ENCODE peak calls at places on chromosomes 5 and 9, in four cellular contexts. One of them, this sample, is unnamed.

GRCh38 chr5:57538341-57538955 is 55.8 kb upstream of the ACTBL2 start:
- DNase-seq in Panc1: no peak
- DNase-seq in right cardiac atrium: no peak
- DNase-seq in psoas muscle: no peak
- DNase-seq in this sample: no peak

GRCh38 chr5:123874600-123875201 is 362.7 kb downstream of the CSNK1G3 start:
- DNase-seq in psoas muscle: no peak
- DNase-seq in right cardiac atrium: no peak
- DNase-seq in Panc1: no peak
- DNase-seq in this sample: no peak

GRCh38 chr5:108762660-108763059 is 15.0 kb downstream of the FER start:
- DNase-seq in right cardiac atrium: no peak
- DNase-seq in psoas muscle: no peak
- DNase-seq in Panc1: no peak
- DNase-seq in this sample: no peak

GRCh38 chr5:1294839-1295649 is at the start of gene TERT:
- DNase-seq in psoas muscle: no peak
- DNase-seq in Panc1: no peak
- DNase-seq in right cardiac atrium: no peak
- DNase-seq in this sample: peak; percentile 57

GRCh38 chr9:1208185-1208584 is 158.0 kb downstream of the DMRT2 start:
- DNase-seq in psoas muscle: peak; percentile 15
- DNase-seq in Panc1: no peak
- DNase-seq in right cardiac atrium: no peak
- DNase-seq in this sample: no peak

GRCh38 chr5:141560141-141560540 is 58.7 kb downstream of the DIAPH1 start:
- DNase-seq in right cardiac atrium: no peak
- DNase-seq in Panc1: no peak
- DNase-seq in psoas muscle: no peak
- DNase-seq in this sample: no peak

GRCh38 chr5:74538206-74538661 is 102.3 kb downstream of the ENC1 start:
- DNase-seq in Panc1: no peak
- DNase-seq in right cardiac atrium: peak; percentile 74
- DNase-seq in psoas muscle: peak; percentile 54
- DNase-seq in this sample: peak; percentile 12

GRCh38 chr5:135246923-135247795 is 151.9 kb downstream of the MACROH2A1 start:
- DNase-seq in psoas muscle: no peak
- DNase-seq in Panc1: peak; percentile 38
- DNase-seq in right cardiac atrium: no peak
- DNase-seq in this sample: peak; percentile 75

GRCh38 chr5:173452098-173452497 is 123.9 kb upstream of the STC2 start:
- DNase-seq in psoas muscle: peak; percentile 57
- DNase-seq in Panc1: peak; percentile 28
- DNase-seq in right cardiac atrium: peak; percentile 34
- DNase-seq in this sample: no peak

GRCh38 chr5:116009806-116010205 is 22.5 kb upstream of the ARL14EPL start:
- DNase-seq in psoas muscle: no peak
- DNase-seq in Panc1: no peak
- DNase-seq in right cardiac atrium: no peak
- DNase-seq in this sample: no peak

GRCh38 chr5:142145106-142145900 is 36.7 kb downstream of the NDFIP1 start:
- DNase-seq in right cardiac atrium: peak; percentile 57
- DNase-seq in Panc1: peak; percentile 43
- DNase-seq in psoas muscle: peak; percentile 36
- DNase-seq in this sample: peak; percentile 77

GRCh38 chr5:30607301-30607700 is 586.2 kb upstream of the CDH6 start:
- DNase-seq in right cardiac atrium: no peak
- DNase-seq in Panc1: no peak
- DNase-seq in psoas muscle: no peak
- DNase-seq in this sample: no peak

GRCh38 chr5:127001621-127002296 is 28.6 kb downstream of the MARCHF3 start:
- DNase-seq in right cardiac atrium: no peak
- DNase-seq in Panc1: no peak
- DNase-seq in psoas muscle: no peak
- DNase-seq in this sample: no peak

GRCh38 chr5:174610968-174611367 is 113.4 kb upstream of the MSX2 start:
- DNase-seq in right cardiac atrium: no peak
- DNase-seq in Panc1: no peak
- DNase-seq in psoas muscle: peak; percentile 52
- DNase-seq in this sample: no peak

GRCh38 chr9:106846847-106847246 is 16.1 kb upstream of the ZNF462 start:
- DNase-seq in Panc1: no peak
- DNase-seq in right cardiac atrium: no peak
- DNase-seq in psoas muscle: no peak
- DNase-seq in this sample: no peak

GRCh38 chr9:116632990-116633441 is 54.1 kb upstream of the TRIM32 start:
- DNase-seq in Panc1: no peak
- DNase-seq in psoas muscle: no peak
- DNase-seq in right cardiac atrium: no peak
- DNase-seq in this sample: no peak

GRCh38 chr5:172486451-172486850 is 32.1 kb upstream of the SH3PXD2B start:
- DNase-seq in psoas muscle: no peak
- DNase-seq in Panc1: no peak
- DNase-seq in right cardiac atrium: no peak
- DNase-seq in this sample: no peak

GRCh38 chr5:38433160-38433861 is 123.1 kb downstream of the LIFR start:
- DNase-seq in right cardiac atrium: peak; percentile 61
- DNase-seq in Panc1: no peak
- DNase-seq in psoas muscle: no peak
- DNase-seq in this sample: no peak

GRCh38 chr9:124834586-124834985 is 18.7 kb upstream of the WDR38 start:
- DNase-seq in psoas muscle: no peak
- DNase-seq in Panc1: no peak
- DNase-seq in right cardiac atrium: no peak
- DNase-seq in this sample: no peak

GRCh38 chr5:179180921-179181645 is 120.9 kb downstream of the ZNF354C start:
- DNase-seq in right cardiac atrium: no peak
- DNase-seq in psoas muscle: no peak
- DNase-seq in Panc1: no peak
- DNase-seq in this sample: no peak

GRCh38 chr5:84748313-84748712 is 363.6 kb upstream of the EDIL3 start:
- DNase-seq in psoas muscle: no peak
- DNase-seq in right cardiac atrium: no peak
- DNase-seq in Panc1: no peak
- DNase-seq in this sample: no peak

GRCh38 chr5:157398310-157398709 is 61.7 kb upstream of the NIPAL4 start:
- DNase-seq in right cardiac atrium: no peak
- DNase-seq in Panc1: no peak
- DNase-seq in psoas muscle: no peak
- DNase-seq in this sample: no peak

GRCh38 chr5:108451269-108451668 is 69.4 kb upstream of the FBXL17 start:
- DNase-seq in Panc1: no peak
- DNase-seq in right cardiac atrium: no peak
- DNase-seq in psoas muscle: no peak
- DNase-seq in this sample: no peak

GRCh38 chr5:35461530-35461929 is 156.1 kb upstream of the SPEF2 start:
- DNase-seq in Panc1: no peak
- DNase-seq in psoas muscle: no peak
- DNase-seq in right cardiac atrium: no peak
- DNase-seq in this sample: no peak

GRCh38 chr5:145825751-145826180 is 9.4 kb downstream of the PRELID2 start:
- DNase-seq in right cardiac atrium: no peak
- DNase-seq in psoas muscle: no peak
- DNase-seq in Panc1: no peak
- DNase-seq in this sample: no peak

GRCh38 chr9:112844771-112845542 is 45.7 kb downstream of the SLC46A2 start:
- DNase-seq in Panc1: peak; percentile 35
- DNase-seq in psoas muscle: peak; percentile 78
- DNase-seq in right cardiac atrium: peak; percentile 75
- DNase-seq in this sample: peak; percentile 86

GRCh38 chr9:124800306-124801259 is 23.6 kb downstream of the OLFML2A start:
- DNase-seq in right cardiac atrium: peak; percentile 44
- DNase-seq in Panc1: no peak
- DNase-seq in psoas muscle: no peak
- DNase-seq in this sample: no peak

GRCh38 chr9:134268308-134268724 is 57.9 kb upstream of the RXRA start:
- DNase-seq in psoas muscle: no peak
- DNase-seq in right cardiac atrium: no peak
- DNase-seq in Panc1: no peak
- DNase-seq in this sample: no peak
- H3K4me3 ChIP-seq in psoas muscle: no peak overlapping the region
- H3K4me3 ChIP-seq in right cardiac atrium: no peak overlapping the region
- H3K4me3 ChIP-seq in Panc1: no peak overlapping the region
- H3K4me3 ChIP-seq in this sample: no peak overlapping the region

GRCh38 chr9:91818226-91818587 is 131.8 kb downstream of the ROR2 start:
- DNase-seq in right cardiac atrium: no peak
- DNase-seq in Panc1: no peak
- DNase-seq in psoas muscle: no peak
- DNase-seq in this sample: no peak
- H3K4me1 ChIP-seq in right cardiac atrium: no peaks in the 10 kb centered on the region
- H3K4me1 ChIP-seq in Panc1: no peaks in the 10 kb centered on the region
- H3K4me1 ChIP-seq in psoas muscle: no peaks in the 10 kb centered on the region
- H3K4me1 ChIP-seq in this sample: no peaks in the 10 kb centered on the region

DNA sequence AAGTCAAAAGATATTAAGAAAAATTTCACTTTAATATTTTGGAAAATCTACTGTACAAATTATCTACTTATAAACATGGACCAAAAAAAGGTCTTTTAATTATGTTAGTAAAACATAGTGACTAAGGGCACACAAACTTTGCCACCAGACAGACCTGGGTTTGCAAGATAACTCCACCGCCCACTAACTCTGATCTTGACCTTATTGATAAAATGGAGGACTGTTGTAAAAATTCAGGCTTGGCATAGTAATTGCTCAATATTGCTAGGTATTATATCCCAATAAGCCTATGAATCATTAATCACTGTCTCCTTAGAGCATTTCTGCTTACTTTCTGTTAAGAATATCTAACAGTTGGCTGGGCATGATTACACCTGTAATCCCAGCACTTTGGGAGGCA is 3.8 kb downstream of the C9orf40 start:
- DNase-seq in Panc1: no peak
- DNase-seq in right cardiac atrium: no peak
- DNase-seq in psoas muscle: no peak
- DNase-seq in this sample: no peak
- H3K4me3 ChIP-seq in Panc1: no peak overlapping the region
- H3K4me3 ChIP-seq in right cardiac atrium: no peak overlapping the region
- H3K4me3 ChIP-seq in psoas muscle: no peak overlapping the region
- H3K4me3 ChIP-seq in this sample: no peak overlapping the region

GRCh38 chr5:96930058-96930457 is 5.8 kb upstream of the LNPEP start:
- DNase-seq in psoas muscle: no peak
- DNase-seq in Panc1: no peak
- DNase-seq in right cardiac atrium: no peak
- DNase-seq in this sample: no peak
- H3K4me1 ChIP-seq in psoas muscle: peaks cover 37% of the 10 kb centered on the region
- H3K4me1 ChIP-seq in Panc1: peaks cover 23% of the 10 kb centered on the region
- H3K4me1 ChIP-seq in right cardiac atrium: peaks cover 2% of the 10 kb centered on the region
- H3K4me1 ChIP-seq in this sample: no peaks in the 10 kb centered on the region

DNA sequence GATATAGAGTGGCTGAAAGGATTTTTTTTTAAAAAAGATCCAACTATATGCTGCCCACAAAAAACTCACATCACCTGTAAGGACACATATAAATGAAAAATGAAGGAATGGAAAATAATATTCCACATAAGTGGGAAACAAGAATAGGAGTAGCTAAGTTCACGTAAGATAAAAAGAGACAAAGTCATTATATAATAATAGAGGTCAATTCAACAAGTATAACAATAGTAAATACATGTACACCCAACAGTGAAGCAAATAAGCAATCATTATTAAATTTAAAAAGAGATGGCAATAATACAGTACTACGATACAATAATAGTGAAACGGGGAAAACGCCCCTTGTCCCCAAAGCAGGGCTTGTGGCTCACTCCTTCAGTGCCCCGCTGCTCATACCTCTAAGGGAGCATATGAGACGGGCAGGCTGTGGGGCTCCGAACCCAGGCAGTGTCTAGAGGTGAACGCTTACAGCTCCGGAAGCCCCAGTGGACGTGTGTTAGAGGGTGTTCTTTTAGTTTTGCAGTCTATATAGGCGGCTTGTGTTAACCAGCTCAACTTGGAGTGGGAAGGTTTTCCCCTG is 12.5 kb upstream of the BTNL9 start:
- DNase-seq in psoas muscle: no peak
- DNase-seq in Panc1: no peak
- DNase-seq in right cardiac atrium: no peak
- DNase-seq in this sample: no peak
- H3K4me3 ChIP-seq in psoas muscle: no peak overlapping the region
- H3K4me3 ChIP-seq in Panc1: peak overlapping the region; percentile 56
- H3K4me3 ChIP-seq in right cardiac atrium: no peak overlapping the region
- H3K4me3 ChIP-seq in this sample: no peak overlapping the region

DNA sequence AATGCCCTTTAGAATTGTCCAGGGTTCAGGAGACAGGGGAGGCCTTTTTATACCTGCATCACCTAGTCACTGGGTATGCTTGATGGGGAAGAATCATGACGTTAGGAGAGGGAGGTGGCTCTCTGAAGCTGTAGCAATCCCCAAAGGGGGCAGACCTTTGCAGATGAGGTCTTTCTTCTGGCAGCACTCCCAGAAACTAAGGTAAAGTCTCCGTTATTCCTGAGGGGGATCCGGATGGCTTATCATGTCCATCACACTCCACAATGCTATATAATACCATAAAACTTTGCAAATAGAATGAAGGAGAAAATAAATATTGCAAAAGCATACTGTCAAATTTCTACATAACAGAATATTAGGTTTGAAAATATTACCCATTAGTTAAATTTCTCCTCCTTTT is 21.5 kb upstream of the CAST start:
- DNase-seq in right cardiac atrium: no peak
- DNase-seq in Panc1: no peak
- DNase-seq in psoas muscle: no peak
- DNase-seq in this sample: no peak
- H3K4me1 ChIP-seq in right cardiac atrium: no peaks in the 10 kb centered on the region
- H3K4me1 ChIP-seq in Panc1: no peaks in the 10 kb centered on the region
- H3K4me1 ChIP-seq in psoas muscle: no peaks in the 10 kb centered on the region
- H3K4me1 ChIP-seq in this sample: no peaks in the 10 kb centered on the region

GRCh38 chr9:109776391-109776790 is 3.6 kb upstream of the PALM2AKAP2 start:
- DNase-seq in psoas muscle: no peak
- DNase-seq in right cardiac atrium: no peak
- DNase-seq in Panc1: no peak
- DNase-seq in this sample: no peak

GRCh38 chr9:109781541-109782197 is 1.7 kb downstream of the PALM2AKAP2 start:
- DNase-seq in right cardiac atrium: peak; percentile 35
- DNase-seq in psoas muscle: no peak
- DNase-seq in Panc1: no peak
- DNase-seq in this sample: peak; percentile 81

GRCh38 chr9:109779711-109780452 is at the start of gene PALM2AKAP2:
- DNase-seq in right cardiac atrium: peak; percentile 85
- DNase-seq in psoas muscle: peak; percentile 74
- DNase-seq in Panc1: no peak
- DNase-seq in this sample: peak; percentile 86

GRCh38 chr9:109781086-109781485 is 1.1 kb downstream of the PALM2AKAP2 start:
- DNase-seq in Panc1: no peak
- DNase-seq in right cardiac atrium: no peak
- DNase-seq in psoas muscle: no peak
- DNase-seq in this sample: no peak

DNA sequence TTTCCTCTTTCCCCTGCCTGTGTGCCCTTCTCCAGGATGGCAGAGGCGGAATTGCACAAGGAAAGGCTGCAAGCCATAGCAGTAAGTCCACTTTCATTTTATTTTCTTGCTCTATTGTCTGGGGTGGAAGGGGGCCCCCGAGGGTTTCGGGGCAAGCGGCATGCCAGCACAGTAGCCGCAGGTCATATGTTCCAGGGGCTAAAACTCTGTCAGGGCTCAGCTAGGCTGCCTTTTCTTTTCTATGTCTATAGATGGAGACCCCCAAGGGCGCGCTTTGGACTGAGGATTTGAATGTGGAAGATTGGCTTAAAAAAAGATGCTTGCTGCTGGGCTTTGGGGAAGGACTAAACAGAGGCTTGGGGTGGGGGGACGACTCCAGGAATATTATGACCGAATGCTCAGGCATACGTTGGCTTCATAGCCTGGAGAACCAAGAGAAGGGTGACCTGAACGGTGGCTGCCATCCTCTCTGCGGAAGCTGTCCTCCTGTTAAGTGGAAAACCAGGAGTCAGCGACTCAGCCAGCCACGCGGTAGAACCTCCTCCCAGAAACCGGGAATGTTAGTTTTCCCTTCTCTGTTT is 545 bp downstream of the PALM2AKAP2 start:
- DNase-seq in Panc1: no peak
- DNase-seq in right cardiac atrium: no peak
- DNase-seq in psoas muscle: peak; percentile 22
- DNase-seq in this sample: no peak
- H3K4me3 ChIP-seq in Panc1: peak overlapping the region; percentile 28
- H3K4me3 ChIP-seq in right cardiac atrium: peak overlapping the region; percentile 89
- H3K4me3 ChIP-seq in psoas muscle: peak overlapping the region; percentile 70
- H3K4me3 ChIP-seq in this sample: peak overlapping the region; percentile 88

This sample was measured in ascending aorta.